ENCODE peak calls at places on chromosomes 7 and 10, in five cellular contexts. K is mesendoderm, U is AG04450, O is IMR-90, E is H1. G is an unnamed sample.

GRCh38 chr10:128047991-128048826 is 78.0 kb downstream of the MKI67 start:
- DNase-seq in U (no peak), O (peak), K (no peak), E (no peak), G (no peak)

GRCh38 chr7:5997210-5997808 is 11.5 kb downstream of the PMS2 start:
- DNase-seq in O (peak), K (peak), U (peak), E (no peak), G (peak)

GRCh38 chr10:43230909-43231522 is 35.8 kb downstream of the RASGEF1A start:
- DNase-seq in U (no peak), O (no peak), E (peak), K (no peak), G (peak)

GRCh38 chr7:37786741-37787569 is 61.4 kb upstream of the NME8 start:
- DNase-seq in U (no peak), O (no peak), K (no peak), E (no peak), G (no peak)

GRCh38 chr10:114110174-114110972 is 63.6 kb downstream of the CCDC186 start:
- DNase-seq in O (no peak), E (no peak), U (no peak), K (peak), G (no peak)

GRCh38 chr7:105906169-105906568 is 29.8 kb upstream of the ATXN7L1 start:
- DNase-seq in K (peak), O (no peak), U (no peak), E (no peak), G (no peak)

GRCh38 chr10:51389415-51390342 is 309.7 kb downstream of the CSTF2T start:
- DNase-seq in U (peak), K (peak), O (peak), E (peak), G (peak)

GRCh38 chr10:4691776-4692175 is 134.2 kb upstream of the AKR1E2 start:
- DNase-seq in E (no peak), K (peak), O (peak), U (no peak), G (no peak)

GRCh38 chr10:100725041-100725440 is 20.3 kb upstream of the PAX2 start:
- DNase-seq in E (peak), O (peak), U (no peak), K (peak), G (no peak)

GRCh38 chr7:151678227-151678604 is 158.5 kb upstream of the RHEB start:
- DNase-seq in K (no peak), E (no peak), U (no peak), O (no peak), G (no peak)

GRCh38 chr10:106960812-106961211 is 203.7 kb downstream of the SORCS1 start:
- DNase-seq in U (no peak), O (no peak), E (no peak), K (no peak), G (no peak)

GRCh38 chr7:31129067-31129466 is 77.0 kb downstream of the ADCYAP1R1 start:
- DNase-seq in E (peak), U (no peak), O (no peak), K (peak), G (no peak)

GRCh38 chr7:137989127-137989526 is 12.8 kb downstream of the CREB3L2 start:
- DNase-seq in O (no peak), K (no peak), U (no peak), E (no peak), G (no peak)
- H3K27ac ChIP-seq in O (peak), K (no peak), U (no peak), E (no peak), G (no peak)

GRCh38 chr7:144391014-144391413 is 12.5 kb downstream of the NOBOX start:
- DNase-seq in E (peak), O (no peak), K (no peak), U (no peak), G (no peak)
- H3K27ac ChIP-seq in E (no peak), O (no peak), K (no peak), U (no peak), G (no peak)

DNA sequence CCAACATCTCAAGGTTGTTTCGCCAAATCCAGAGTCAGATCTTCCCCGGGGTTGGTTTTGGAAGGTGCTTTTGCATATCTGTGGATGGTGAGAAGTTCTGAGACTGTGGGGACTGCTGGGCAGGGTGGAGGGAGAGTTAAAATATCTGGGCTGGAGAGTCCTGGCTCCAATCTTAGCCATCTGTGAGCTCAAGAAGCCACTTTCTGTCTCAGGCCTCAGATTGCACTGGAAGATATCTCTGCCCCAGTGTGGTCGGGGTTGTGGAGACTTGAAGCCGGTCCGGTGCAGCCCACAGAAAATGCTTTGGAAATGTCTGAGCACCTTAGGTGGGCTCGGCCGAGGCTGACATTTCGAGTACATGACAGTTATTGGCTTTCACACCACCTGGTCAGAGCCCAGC is 72.2 kb upstream of the SFMBT2 start:
- DNase-seq in K (no peak), E (no peak), U (no peak), O (no peak), G (no peak)
- H3K27ac ChIP-seq in K (no peak), E (no peak), U (no peak), O (no peak), G (no peak)

GRCh38 chr10:93171837-93172236 is 98.1 kb downstream of the CYP26A1 start:
- DNase-seq in E (no peak), K (no peak), U (no peak), O (no peak), G (no peak)

GRCh38 chr10:93160829-93161228 is 87.1 kb downstream of the CYP26A1 start:
- DNase-seq in O (peak), E (no peak), K (no peak), U (no peak), G (peak)

GRCh38 chr10:93160140-93160539 is 86.4 kb downstream of the CYP26A1 start:
- DNase-seq in O (no peak), K (no peak), U (no peak), E (no peak), G (peak)

GRCh38 chr10:93165367-93165766 is 91.7 kb downstream of the CYP26A1 start:
- DNase-seq in K (peak), E (no peak), U (no peak), O (no peak), G (peak)

DNA sequence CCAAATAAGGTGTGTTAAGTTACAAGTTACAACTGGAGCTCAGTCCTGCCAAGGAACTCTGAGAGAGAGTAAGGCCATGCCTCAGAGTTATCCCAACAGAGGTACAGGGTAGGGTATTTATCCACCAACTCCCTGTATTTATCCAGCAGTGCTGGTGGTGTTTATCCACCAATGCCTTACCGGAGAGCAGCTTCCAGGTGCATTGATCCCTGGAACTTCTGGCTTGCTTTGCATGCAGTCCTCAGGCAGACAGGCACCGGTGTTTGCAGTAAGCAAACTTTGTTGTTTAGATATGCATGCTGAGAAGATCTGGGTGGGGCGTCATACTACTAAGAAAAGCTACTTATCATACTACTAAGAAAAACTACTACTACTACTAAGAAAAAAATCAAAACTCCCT is 92.4 kb downstream of the CYP26A1 start:
- DNase-seq in O (no peak), E (no peak), U (no peak), K (no peak), G (no peak)
- H3K27ac ChIP-seq in O (no peak), E (no peak), U (no peak), K (no peak), G (peak)

GRCh38 chr7:66757939-66758338 is 17.4 kb downstream of the RABGEF1 start:
- DNase-seq in O (no peak), U (no peak), E (no peak), K (no peak), G (no peak)
- H3K27ac ChIP-seq in O (no peak), U (no peak), E (no peak), K (no peak), G (no peak)

DNA sequence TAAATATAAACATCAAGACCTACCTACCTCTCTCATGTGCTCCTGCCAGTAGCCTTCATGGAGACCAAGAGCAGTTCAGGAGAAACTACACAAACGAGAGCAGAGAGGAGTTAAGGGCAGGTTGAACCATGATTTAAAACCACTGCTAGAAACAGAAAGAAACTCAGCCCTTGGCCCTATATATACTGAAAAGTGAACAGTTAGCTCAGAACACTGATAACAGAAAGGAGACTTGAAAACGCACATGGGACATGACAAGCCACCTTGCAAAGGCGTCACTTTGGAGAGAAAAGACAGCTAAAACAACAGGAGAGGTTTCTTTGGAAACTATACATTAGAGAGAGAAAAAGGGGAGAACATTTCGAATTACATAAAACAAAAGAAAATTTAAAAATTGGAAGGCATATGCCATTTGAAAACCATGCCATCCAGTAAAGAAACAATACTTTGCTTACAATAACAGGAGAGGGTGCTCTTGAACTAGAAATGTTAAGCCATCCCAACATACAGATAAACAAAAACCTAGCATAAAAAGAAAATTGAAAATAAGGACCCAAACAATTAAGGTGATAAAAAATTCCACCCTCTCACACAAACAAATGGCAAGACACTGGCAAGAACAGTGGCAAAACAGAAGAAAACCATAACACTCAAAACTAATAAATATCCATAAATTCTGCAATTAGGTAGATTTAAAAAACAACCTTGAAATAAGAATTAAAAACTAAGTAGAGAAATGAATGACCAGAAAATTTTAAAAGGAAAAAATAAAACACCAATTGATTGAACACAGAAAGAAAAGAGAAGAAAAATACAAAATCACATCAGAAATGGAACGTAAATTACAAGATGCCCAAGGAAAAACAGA is 232.7 kb downstream of the IMMP2L start:
- DNase-seq in U (no peak), O (peak), E (no peak), K (peak), G (no peak)
- H3K27ac ChIP-seq in U (no peak), O (no peak), E (no peak), K (no peak), G (no peak)

DNA sequence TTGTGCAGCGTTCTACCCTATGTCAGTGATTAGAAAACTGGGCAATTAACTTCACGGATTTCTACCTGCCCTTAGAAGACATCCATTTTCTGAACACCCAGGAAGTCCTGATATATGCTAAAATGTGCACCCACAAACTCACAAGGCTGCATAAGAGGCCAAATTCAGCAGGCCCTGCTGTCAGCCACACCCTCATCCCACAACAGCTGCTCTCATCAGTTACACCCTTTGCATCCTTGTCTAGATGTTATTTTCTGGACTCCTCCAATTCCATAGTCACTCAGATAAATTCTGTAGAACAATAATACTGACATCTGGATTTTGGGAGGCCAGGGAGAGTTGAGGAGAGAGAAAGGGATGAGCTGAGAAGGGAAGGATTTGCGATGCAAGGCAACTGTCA is 208.9 kb downstream of the TAX1BP1 start:
- DNase-seq in E (no peak), O (no peak), K (no peak), U (no peak), G (no peak)
- H3K27ac ChIP-seq in E (no peak), O (no peak), K (no peak), U (no peak), G (no peak)

GRCh38 chr7:35558841-35559240 is 136.1 kb downstream of the HERPUD2 start:
- DNase-seq in O (no peak), K (no peak), E (no peak), U (no peak), G (no peak)
- H3K27ac ChIP-seq in O (no peak), K (no peak), E (no peak), U (no peak), G (no peak)

GRCh38 chr10:18313146-18313542 is 172.9 kb downstream of the CACNB2 start:
- DNase-seq in O (no peak), K (no peak), E (no peak), U (no peak), G (no peak)
- H3K27ac ChIP-seq in O (no peak), K (no peak), E (no peak), U (no peak), G (no peak)

DNA sequence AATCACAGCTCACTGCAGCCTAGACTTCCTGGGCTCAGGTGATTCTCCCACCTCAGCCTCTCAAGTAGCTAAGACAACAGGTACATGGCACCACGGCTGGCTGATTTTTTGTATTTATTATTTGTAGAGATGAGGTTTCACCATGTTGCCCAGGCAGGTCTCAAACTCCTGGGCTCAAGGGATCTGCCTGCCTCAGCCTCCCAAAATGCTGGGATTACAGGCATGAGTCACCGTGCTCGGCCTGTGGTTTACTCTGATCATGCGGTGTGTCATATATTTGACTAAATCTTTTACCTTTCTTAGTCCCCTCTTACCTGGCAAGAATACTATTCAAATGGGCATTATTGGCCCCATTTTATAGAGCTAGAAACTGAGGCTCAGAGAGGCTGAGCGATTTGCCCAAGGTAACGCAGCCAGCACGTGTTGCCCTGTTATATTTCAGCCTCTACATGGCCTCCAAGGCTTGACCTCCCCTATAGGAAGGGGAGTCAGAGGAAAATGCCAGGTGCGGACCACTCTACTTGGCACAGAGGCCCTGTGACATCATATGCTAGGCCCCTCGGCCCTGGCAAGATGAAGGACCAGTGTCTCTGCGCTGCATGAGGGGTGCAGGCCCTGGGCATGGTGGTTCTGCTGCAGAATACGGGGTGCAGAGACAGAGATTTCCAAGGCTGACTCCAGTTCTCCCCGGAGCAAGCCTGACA is 8.2 kb downstream of the ZCCHC24 start:
- DNase-seq in K (no peak), E (no peak), U (no peak), O (peak), G (no peak)
- H3K27ac ChIP-seq in K (no peak), E (no peak), U (peak), O (peak), G (no peak)

G was measured in SJSA1.